ENCODE peak calls at places on chromosomes 4 and X, in seven cellular contexts. V is ovary, B is H1, H is left lung, O is stomach, Q is fibroblast of lung, D is MM.1S. P is an unnamed sample. For H3K9me3 and H3K4me1, the result is how much of the 10 kb centered on the place peaks cover.

GRCh38 chrX:9538544-9539045 is 73.7 kb downstream of the TBL1X start:
- DNase-seq in V (peak), B (no peak), H (no peak), O (no peak), Q (no peak), D (no peak), P (peak)

GRCh38 chr4:144494280-144494679 is 151.7 kb upstream of the HHIP start:
- DNase-seq in V (no peak), B (no peak), H (no peak), O (no peak), Q (peak), D (no peak), P (no peak)

GRCh38 chr4:113757486-113757885 is 4.1 kb downstream of the CAMK2D start:
- DNase-seq in V (no peak), B (no peak), H (no peak), O (no peak), Q (no peak), D (no peak), P (no peak)

GRCh38 chr4:5615496-5616075 is 92.8 kb downstream of the EVC2 start:
- DNase-seq in V (no peak), B (no peak), H (no peak), O (no peak), Q (no peak), D (no peak), P (no peak)

GRCh38 chr4:100605144-100605543 is 87.3 kb upstream of the EMCN start:
- DNase-seq in V (no peak), B (no peak), H (no peak), O (no peak), Q (no peak), D (no peak), P (no peak)

GRCh38 chrX:30309139-30309571 is at the start of gene NR0B1:
- DNase-seq in V (peak), B (peak), H (peak), O (no peak), Q (peak), D (no peak), P (peak)

GRCh38 chr4:48905363-48906015 is 1.1 kb downstream of the OCIAD2 start:
- DNase-seq in V (no peak), B (no peak), H (no peak), O (peak), Q (peak), D (no peak), P (no peak)

GRCh38 chr4:165784672-165785071 is 88.4 kb upstream of the TLL1 start:
- DNase-seq in V (no peak), B (no peak), H (no peak), O (no peak), Q (no peak), D (no peak), P (no peak)

GRCh38 chr4:21795091-21795490 is 153.5 kb downstream of the KCNIP4 start:
- DNase-seq in V (no peak), B (no peak), H (no peak), O (no peak), Q (peak), D (no peak), P (no peak)

GRCh38 chr4:80172203-80172602 is 25.1 kb upstream of the PRDM8 start:
- DNase-seq in V (no peak), B (no peak), H (no peak), O (no peak), Q (no peak), D (peak), P (no peak)

GRCh38 chr4:98516042-98516440 is 142.4 kb downstream of the TSPAN5 start:
- DNase-seq in V (no peak), B (no peak), H (no peak), O (no peak), Q (peak), D (no peak), P (no peak)

GRCh38 chrX:12685541-12685940 is 105.7 kb upstream of the PRPS2 start:
- DNase-seq in V (no peak), B (no peak), H (no peak), O (no peak), Q (peak), D (no peak), P (no peak)

GRCh38 chr4:121050251-121050650 is 22.1 kb downstream of the NDNF start:
- DNase-seq in V (no peak), B (no peak), H (no peak), O (no peak), Q (peak), D (peak), P (no peak)

GRCh38 chr4:172709376-172709775 is 459.2 kb upstream of the GALNT7 start:
- DNase-seq in V (no peak), B (no peak), H (no peak), O (no peak), Q (no peak), D (no peak), P (no peak)

GRCh38 chr4:2269206-2269531 is 7.3 kb upstream of the MXD4 start:
- DNase-seq in V (no peak), B (peak), H (peak), O (no peak), Q (no peak), D (no peak), P (no peak)

GRCh38 chr4:28373601-28374000 is 1513.0 kb downstream of the STIM2 start:
- DNase-seq in V (no peak), B (no peak), H (no peak), O (no peak), Q (peak), D (no peak), P (no peak)

GRCh38 chr4:13289391-13289790 is 194.7 kb downstream of the RAB28 start:
- DNase-seq in V (no peak), B (no peak), H (no peak), O (no peak), Q (peak), D (no peak), P (no peak)

GRCh38 chr4:18052158-18052557 is 30.6 kb upstream of the LCORL start:
- DNase-seq in V (no peak), B (no peak), H (no peak), O (no peak), Q (no peak), D (no peak), P (no peak)

GRCh38 chrX:24259544-24260240 is 54.2 kb downstream of the SUPT20HL2 start:
- DNase-seq in V (peak), B (no peak), H (no peak), O (no peak), Q (peak), D (peak), P (peak)
- TF ChIP-seq CTCF in V (peak), B (no peak), H (peak), O (no peak), Q (peak), D (peak), P (peak)

DNA sequence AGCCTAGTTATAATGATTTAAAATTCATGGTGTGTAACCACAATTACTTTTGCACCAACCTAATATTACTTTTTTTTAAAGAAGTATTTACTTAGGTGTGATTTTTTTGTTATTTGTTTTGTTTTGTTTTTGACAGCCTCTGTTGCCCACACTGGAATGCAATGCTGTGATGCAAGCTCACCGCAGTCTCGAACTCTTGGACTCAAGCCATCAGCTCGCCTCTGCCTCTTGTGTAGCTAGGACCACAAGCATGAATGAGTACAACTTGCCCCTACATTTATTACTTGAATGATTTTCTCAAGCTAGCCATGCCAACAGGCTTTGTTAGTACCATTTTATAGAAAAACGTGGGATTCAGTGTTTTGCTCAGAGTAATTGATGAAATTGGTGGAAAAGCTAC is 488.8 kb upstream of the CPEB2 start:
- DNase-seq in V (no peak), B (no peak), H (no peak), O (no peak), Q (peak), D (no peak), P (no peak)
- H3K9me3 ChIP-seq in V (under half), B (under half), H (under half), O (under half), Q (under half), D (under half), P (under half)

DNA sequence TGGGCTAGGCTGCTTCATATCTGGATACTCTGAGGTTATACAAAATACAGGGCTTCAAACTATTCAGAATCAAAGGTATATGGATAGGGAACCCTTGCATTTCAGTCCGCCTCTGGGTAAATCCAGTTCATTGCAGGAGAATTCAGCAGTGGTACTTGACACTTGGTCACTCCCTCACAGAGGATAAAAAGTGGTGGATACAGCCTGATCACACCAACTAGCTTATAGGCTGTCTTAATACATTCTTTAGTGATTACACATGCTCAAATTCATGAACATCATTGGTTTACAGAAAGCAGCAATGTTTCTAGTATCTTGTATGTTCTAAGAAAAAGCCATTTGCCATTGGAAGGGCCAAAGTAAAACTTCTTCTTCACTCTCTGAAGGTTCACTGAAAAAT is 104.8 kb upstream of the PDE5A start:
- DNase-seq in V (no peak), B (no peak), H (no peak), O (no peak), Q (peak), D (no peak), P (no peak)
- H3K4me1 ChIP-seq in V (under half), B (under half), H (under half), O (under half), Q (under half), D (under half), P (under half)

GRCh38 chrX:150768132-150768485 is 74.9 kb downstream of the MTMR1 start:
- DNase-seq in V (no peak), B (no peak), H (no peak), O (no peak), Q (no peak), D (no peak), P (no peak)
- TF ChIP-seq CTCF in V (no peak), B (no peak), H (no peak), O (no peak), Q (no peak), D (no peak), P (no peak)

GRCh38 chr4:58357947-58358346 is 1247.8 kb upstream of the IGFBP7 start:
- DNase-seq in V (no peak), B (no peak), H (no peak), O (no peak), Q (no peak), D (no peak), P (no peak)
- H3K9me3 ChIP-seq in V (under half), B (under half), H (under half), O (under half), Q (under half), D (under half), P (under half)

DNA sequence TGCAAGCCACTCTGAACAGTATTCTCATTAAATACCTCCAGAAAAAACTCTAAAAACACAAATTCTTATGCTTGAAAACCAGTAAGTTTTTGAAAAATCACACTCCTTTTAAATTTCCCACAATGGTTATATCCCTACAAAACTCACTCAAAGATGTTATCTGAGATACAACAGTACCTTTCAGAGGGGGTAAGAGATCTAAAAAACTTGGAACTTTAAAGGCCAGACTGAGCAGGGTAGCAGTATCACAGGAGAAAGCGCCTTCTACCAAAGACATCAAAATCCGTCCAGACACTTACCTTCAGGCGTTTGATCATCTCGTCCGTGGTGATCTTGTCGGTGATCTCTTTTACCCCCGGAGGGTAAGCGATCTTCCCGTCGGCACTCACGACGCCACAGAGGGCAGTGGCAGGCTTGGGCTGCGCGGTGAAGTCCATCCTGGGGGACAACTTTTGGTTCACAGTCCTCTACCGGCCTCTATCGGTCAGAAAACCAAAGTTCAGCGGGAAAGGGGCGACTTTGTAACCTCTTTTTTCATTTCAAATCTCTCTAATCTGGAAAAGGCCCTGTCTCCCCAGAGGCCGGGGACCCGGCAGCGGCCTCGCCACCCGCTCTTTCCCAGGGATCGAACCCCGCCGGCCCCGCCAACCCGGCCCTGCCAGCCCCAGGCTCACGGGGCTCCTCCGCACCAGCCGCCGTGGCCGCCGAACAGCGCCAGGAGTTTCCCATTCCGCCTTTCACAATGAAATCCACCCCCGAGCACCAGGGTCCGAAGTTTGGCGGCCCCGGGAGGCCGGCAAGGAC is 1.4 kb downstream of the PDS5A start:
- DNase-seq in V (peak), B (peak), H (peak), O (peak), Q (peak), D (peak), P (peak)
- H3K4me1 ChIP-seq in V (under half), B (under half), H (under half), O (under half), Q (under half), D (under half), P (under half)

GRCh38 chr4:124019749-124020549 is 623.4 kb downstream of the SPRY1 start:
- DNase-seq in V (no peak), B (no peak), H (no peak), O (no peak), Q (no peak), D (peak), P (no peak)

DNA sequence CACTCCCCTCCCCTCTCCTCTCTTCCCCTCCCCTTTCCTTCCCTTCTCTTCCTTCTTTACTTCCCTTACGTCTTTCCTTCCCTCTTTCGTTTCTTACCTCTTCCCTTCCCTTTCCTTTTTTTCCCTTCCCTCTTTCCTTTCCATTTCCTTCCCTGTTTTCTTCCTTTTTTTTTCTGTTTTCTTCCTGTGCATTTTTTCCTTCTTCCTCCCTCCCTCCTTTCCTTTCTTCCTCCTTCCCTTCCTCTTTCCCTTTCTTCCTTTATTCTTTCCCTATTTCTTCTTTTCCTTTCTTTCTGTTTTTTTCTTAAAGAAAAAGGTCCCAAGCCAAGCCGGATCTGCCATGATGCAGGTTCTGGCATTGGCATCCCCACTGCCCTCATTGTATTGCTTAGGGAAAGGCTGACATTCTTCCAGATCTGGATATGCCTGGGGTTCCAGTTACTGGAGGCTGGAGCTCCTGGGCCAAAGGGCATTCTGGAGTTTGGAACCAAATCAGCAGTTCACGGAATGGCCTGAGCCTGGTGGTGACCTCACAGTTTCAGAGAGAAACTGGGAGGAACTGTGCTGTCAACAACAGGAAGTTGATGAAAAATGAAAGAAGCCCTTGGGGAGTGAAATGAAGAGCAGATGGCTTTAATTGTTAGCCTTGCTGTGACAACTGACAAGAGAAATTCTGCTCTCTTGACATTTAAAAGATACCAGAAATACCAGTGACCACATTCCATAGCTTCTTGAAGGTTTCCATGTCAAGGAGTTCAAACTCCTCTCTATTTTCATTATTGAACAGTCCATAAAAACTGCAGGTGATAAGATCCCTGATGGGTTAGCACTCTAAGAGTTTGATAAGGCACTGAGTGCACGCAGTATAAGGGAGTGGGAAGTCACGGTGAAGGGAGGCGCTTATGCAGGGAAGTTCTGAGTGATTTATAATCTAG is 622.1 kb downstream of the SPRY1 start:
- DNase-seq in V (peak), B (no peak), H (no peak), O (no peak), Q (peak), D (peak), P (no peak)
- TF ChIP-seq CTCF in V (no peak), B (no peak), H (no peak), O (no peak), Q (no peak), D (no peak), P (no peak)

GRCh38 chrX:125711103-125711502 is 391.4 kb downstream of the TEX13C start:
- DNase-seq in V (no peak), B (no peak), H (no peak), O (no peak), Q (no peak), D (no peak), P (no peak)

GRCh38 chrX:125709532-125709931 is 389.9 kb downstream of the TEX13C start:
- DNase-seq in V (no peak), B (no peak), H (no peak), O (no peak), Q (no peak), D (no peak), P (no peak)

GRCh38 chrX:125710403-125711062 is 390.9 kb downstream of the TEX13C start:
- DNase-seq in V (no peak), B (no peak), H (no peak), O (no peak), Q (no peak), D (no peak), P (no peak)

GRCh38 chrX:125713633-125714032 is 394.0 kb downstream of the TEX13C start:
- DNase-seq in V (no peak), B (no peak), H (no peak), O (no peak), Q (no peak), D (no peak), P (no peak)

GRCh38 chrX:125709074-125709473 is 389.4 kb downstream of the TEX13C start:
- DNase-seq in V (no peak), B (no peak), H (no peak), O (no peak), Q (no peak), D (no peak), P (no peak)
- H3K9me3 ChIP-seq in V (under half), B (under half), H (under half), O (under half), Q (under half), D (under half), P (under half)